ENCODE peak calls at places on chromosomes 2 and 18, in four cellular contexts. One of them, this sample, is unnamed.

GRCh38 chr2:39528701-39529100 is 91.6 kb upstream of the MAP4K3 start:
- DNase-seq in activated CD8-positive, alpha-beta memory T cell treated with anti-CD3 and anti-CD28 coated beads for 4 hours: no peak
- DNase-seq in Peyer's patch: no peak
- DNase-seq in HTR-8/SVneo: no peak
- DNase-seq in this sample: no peak

GRCh38 chr2:20633794-20634259 is 17.1 kb downstream of the HS1BP3 start:
- DNase-seq in activated CD8-positive, alpha-beta memory T cell treated with anti-CD3 and anti-CD28 coated beads for 4 hours: no peak
- DNase-seq in Peyer's patch: no peak
- DNase-seq in HTR-8/SVneo: no peak
- DNase-seq in this sample: no peak

GRCh38 chr2:166900700-166901099 is 12.4 kb downstream of the XIRP2 start:
- DNase-seq in activated CD8-positive, alpha-beta memory T cell treated with anti-CD3 and anti-CD28 coated beads for 4 hours: no peak
- DNase-seq in Peyer's patch: no peak
- DNase-seq in HTR-8/SVneo: peak; percentile 1
- DNase-seq in this sample: no peak

GRCh38 chr18:58580623-58581022 is 48.3 kb downstream of the ALPK2 start:
- DNase-seq in activated CD8-positive, alpha-beta memory T cell treated with anti-CD3 and anti-CD28 coated beads for 4 hours: no peak
- DNase-seq in Peyer's patch: no peak
- DNase-seq in HTR-8/SVneo: no peak
- DNase-seq in this sample: no peak

GRCh38 chr2:68385232-68385906 is 20.3 kb downstream of the PLEK start:
- DNase-seq in activated CD8-positive, alpha-beta memory T cell treated with anti-CD3 and anti-CD28 coated beads for 4 hours: peak; percentile 30
- DNase-seq in Peyer's patch: peak; percentile 77
- DNase-seq in HTR-8/SVneo: no peak
- DNase-seq in this sample: peak; percentile 60

GRCh38 chr2:229780856-229781773 is 66.8 kb upstream of the DNER start:
- DNase-seq in activated CD8-positive, alpha-beta memory T cell treated with anti-CD3 and anti-CD28 coated beads for 4 hours: no peak
- DNase-seq in Peyer's patch: no peak
- DNase-seq in HTR-8/SVneo: peak; percentile 58
- DNase-seq in this sample: peak; percentile 74

GRCh38 chr2:12755384-12755783 is 38.6 kb downstream of the TRIB2 start:
- DNase-seq in activated CD8-positive, alpha-beta memory T cell treated with anti-CD3 and anti-CD28 coated beads for 4 hours: no peak
- DNase-seq in Peyer's patch: no peak
- DNase-seq in HTR-8/SVneo: no peak
- DNase-seq in this sample: no peak

GRCh38 chr2:29902356-29902755 is 19.0 kb downstream of the ALK start:
- DNase-seq in activated CD8-positive, alpha-beta memory T cell treated with anti-CD3 and anti-CD28 coated beads for 4 hours: no peak
- DNase-seq in Peyer's patch: no peak
- DNase-seq in HTR-8/SVneo: no peak
- DNase-seq in this sample: no peak

GRCh38 chr18:48184118-48184517 is 225.1 kb downstream of the ZBTB7C start:
- DNase-seq in activated CD8-positive, alpha-beta memory T cell treated with anti-CD3 and anti-CD28 coated beads for 4 hours: no peak
- DNase-seq in Peyer's patch: no peak
- DNase-seq in HTR-8/SVneo: no peak
- DNase-seq in this sample: no peak